ENCODE peak calls at places on chromosomes 13 and 19, in five cellular contexts. Z is GM12878, T is HEK293T, M is K562, G is HepG2. U is an unnamed sample.

GRCh38 chr19:13835791-13836723 is 40.8 kb downstream of the ZSWIM4 start:
- DNase-seq in Z (no peak), T (no peak), M (no peak), G (no peak), U (no peak)

GRCh38 chr19:17011485-17011884 is 15.1 kb downstream of the CPAMD8 start:
- DNase-seq in Z (no peak), T (no peak), M (no peak), G (no peak), U (no peak)

GRCh38 chr13:46124531-46124966 is 19.7 kb upstream of the CPB2 start:
- DNase-seq in Z (no peak), T (no peak), M (no peak), G (no peak), U (no peak)

GRCh38 chr13:114101325-114101821 is 31.1 kb downstream of the RASA3 start:
- DNase-seq in Z (no peak), T (no peak), M (no peak), G (no peak), U (peak)

GRCh38 chr13:101308247-101309013 is 107.9 kb downstream of the NALCN start:
- DNase-seq in Z (no peak), T (no peak), M (no peak), G (no peak), U (no peak)

GRCh38 chr13:112771139-112771876 is 81.5 kb downstream of the ATP11A start:
- DNase-seq in Z (no peak), T (no peak), M (no peak), G (no peak), U (no peak)

GRCh38 chr13:32314968-32315254 is 252 bp downstream of the ZAR1L start:
- DNase-seq in Z (no peak), T (peak), M (peak), G (peak), U (peak)

GRCh38 chr19:42494321-42494720 is 34.0 kb downstream of the CEACAM1 start:
- DNase-seq in Z (no peak), T (no peak), M (no peak), G (no peak), U (no peak)

GRCh38 chr19:21677696-21678418 is 89.5 kb downstream of the ZNF100 start:
- DNase-seq in Z (no peak), T (no peak), M (no peak), G (no peak), U (no peak)

GRCh38 chr19:10861118-10861651 is 10.2 kb upstream of the CARM1 start:
- DNase-seq in Z (no peak), T (no peak), M (peak), G (peak), U (no peak)

GRCh38 chr13:57653229-57653994 is 21.9 kb downstream of the PCDH17 start:
- DNase-seq in Z (no peak), T (no peak), M (no peak), G (peak), U (no peak)

GRCh38 chr19:7921302-7921954 is 1.3 kb downstream of the SNAPC2 start:
- DNase-seq in Z (no peak), T (no peak), M (no peak), G (no peak), U (no peak)

GRCh38 chr13:30702006-30702405 is 33.3 kb upstream of the ALOX5AP start:
- DNase-seq in Z (no peak), T (no peak), M (no peak), G (no peak), U (no peak)

GRCh38 chr13:28505543-28506135 is 10.7 kb upstream of the FLT1 start:
- DNase-seq in Z (no peak), T (no peak), M (no peak), G (no peak), U (no peak)

GRCh38 chr13:70856706-70857105 is 748.5 kb upstream of the KLHL1 start:
- DNase-seq in Z (no peak), T (no peak), M (no peak), G (no peak), U (no peak)

GRCh38 chr19:4414800-4415251 is 12.4 kb downstream of the CHAF1A start:
- DNase-seq in Z (no peak), T (peak), M (no peak), G (no peak), U (no peak)

GRCh38 chr13:23140492-23140891 is 40.3 kb upstream of the SGCG start:
- DNase-seq in Z (no peak), T (no peak), M (no peak), G (no peak), U (no peak)

GRCh38 chr19:33440682-33441081 is 67.2 kb downstream of the CEBPG start:
- DNase-seq in Z (no peak), T (no peak), M (no peak), G (no peak), U (no peak)
- TF ChIP-seq FOXM1 in Z (no peak), T (no peak), M (no peak), G (no peak), U (no peak)

GRCh38 chr19:23070353-23070781 is 46.5 kb upstream of the ZNF730 start:
- DNase-seq in Z (no peak), T (no peak), M (peak), G (no peak), U (peak)
- TF ChIP-seq FOXM1 in Z (no peak), T (no peak), M (no peak), G (no peak), U (no peak)

GRCh38 chr13:19618925-19619324 is 14.5 kb upstream of the MPHOSPH8 start:
- DNase-seq in Z (no peak), T (peak), M (peak), G (peak), U (peak)

DNA sequence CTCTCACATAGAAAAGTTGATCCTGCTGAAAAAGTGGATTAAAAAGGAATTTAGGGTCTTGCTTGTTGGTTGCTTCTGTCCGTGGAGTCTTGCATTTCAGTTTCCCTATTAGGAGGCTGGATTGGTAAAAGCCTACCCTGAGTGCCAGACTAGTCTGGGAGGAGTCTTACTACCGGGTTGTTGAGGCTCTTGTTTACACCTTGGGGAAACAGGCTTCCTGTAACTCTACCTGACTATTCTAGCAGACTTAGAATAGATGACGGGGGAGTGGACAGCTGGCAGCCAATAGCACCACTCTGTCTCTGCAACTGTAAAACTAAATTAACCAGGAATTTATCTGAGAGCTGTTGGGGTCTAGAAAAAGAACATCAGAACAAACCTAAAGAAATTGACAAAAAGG is 11.3 kb upstream of the MPHOSPH8 start:
- DNase-seq in Z (no peak), T (no peak), M (no peak), G (no peak), U (no peak)
- TF ChIP-seq FOXM1 in Z (no peak), T (no peak), M (no peak), G (no peak), U (no peak)

GRCh38 chr13:47226516-47226915 is 329.7 kb upstream of the HTR2A start:
- DNase-seq in Z (no peak), T (no peak), M (no peak), G (no peak), U (no peak)

GRCh38 chr13:47215741-47216140 is 318.9 kb upstream of the HTR2A start:
- DNase-seq in Z (no peak), T (no peak), M (no peak), G (no peak), U (no peak)

GRCh38 chr13:47218611-47219010 is 321.8 kb upstream of the HTR2A start:
- DNase-seq in Z (no peak), T (no peak), M (no peak), G (no peak), U (no peak)

GRCh38 chr13:47216176-47216822 is 319.4 kb upstream of the HTR2A start:
- DNase-seq in Z (no peak), T (no peak), M (no peak), G (no peak), U (no peak)

DNA sequence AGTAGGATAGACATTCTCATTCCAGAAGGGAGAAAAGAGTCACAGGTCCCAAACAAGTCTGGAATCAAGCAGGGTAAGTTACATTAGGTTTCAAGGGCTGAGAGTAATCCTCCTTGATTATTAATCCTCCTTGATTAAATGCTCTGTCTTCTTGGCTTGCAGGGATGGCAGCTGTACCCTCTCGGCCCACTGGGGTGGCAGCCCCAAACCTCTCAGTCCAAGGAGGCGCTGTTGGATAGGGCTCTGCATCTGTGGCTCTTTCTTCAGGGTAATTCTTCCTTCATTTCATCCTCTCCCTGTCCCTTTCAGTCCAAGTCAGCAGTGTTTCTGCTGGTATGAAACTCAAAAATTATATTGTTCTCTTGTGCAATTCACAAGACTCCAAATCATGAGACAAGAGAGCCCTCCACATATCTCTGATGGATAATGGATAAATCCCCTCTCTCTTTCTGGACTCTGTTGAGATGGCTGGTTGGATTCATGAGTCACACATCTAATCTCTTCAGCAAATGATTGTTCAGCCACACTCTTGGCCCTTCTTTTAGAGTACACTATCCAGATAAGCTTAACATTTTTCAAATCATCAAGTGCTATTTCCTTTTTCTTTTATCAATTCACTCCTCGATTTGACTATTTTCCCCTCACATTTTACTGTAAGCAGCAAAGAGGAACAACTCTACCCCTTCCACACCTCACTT is 323.7 kb upstream of the HTR2A start:
- DNase-seq in Z (no peak), T (no peak), M (no peak), G (no peak), U (no peak)
- TF ChIP-seq FOXM1 in Z (no peak), T (no peak), M (no peak), G (no peak), U (no peak)

DNA sequence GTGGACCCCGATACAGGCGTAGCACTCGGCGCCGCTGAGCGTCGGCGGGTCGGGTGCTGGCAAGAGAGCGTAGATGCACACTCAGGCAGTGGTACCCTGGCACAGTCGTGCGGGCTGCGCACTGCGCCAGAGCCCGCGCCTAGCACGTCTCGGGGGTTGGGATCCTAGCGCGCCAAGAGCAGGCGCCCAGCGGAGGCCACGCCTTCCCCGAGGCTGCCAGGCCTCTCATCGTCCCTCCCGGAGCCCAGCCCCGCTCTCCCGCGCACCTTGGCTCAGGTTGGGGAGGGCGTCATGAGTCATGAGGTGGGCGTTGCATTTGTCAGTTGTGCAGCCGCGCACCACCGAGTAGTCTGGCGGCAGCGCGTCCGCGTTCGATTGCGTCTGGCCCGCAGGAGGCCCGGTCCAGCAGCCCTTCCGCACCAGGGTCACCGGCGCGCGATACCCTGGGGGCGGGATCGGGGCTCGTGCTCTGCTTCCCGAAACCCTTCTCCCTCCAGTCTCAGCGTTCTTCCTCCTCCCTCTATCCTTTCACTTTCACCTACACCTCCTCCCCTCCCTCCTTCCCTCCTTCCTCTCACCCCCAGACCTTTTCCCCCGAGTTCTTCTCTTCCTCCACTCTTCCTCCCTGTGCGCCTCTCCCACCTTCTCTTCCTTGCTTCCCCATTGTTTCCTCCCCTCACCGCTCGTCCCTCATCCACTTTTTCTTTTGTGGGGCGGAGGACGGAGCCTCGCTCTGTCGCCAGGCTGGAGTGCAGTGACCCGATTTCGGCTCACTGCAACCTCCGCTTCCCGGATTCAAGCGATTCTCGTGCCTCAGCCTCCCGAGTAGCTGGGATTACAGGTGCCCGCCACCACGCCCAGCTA is 3.5 kb downstream of the LYPD5 start:
- DNase-seq in Z (no peak), T (no peak), M (peak), G (no peak), U (peak)
- TF ChIP-seq FOXM1 in Z (no peak), T (no peak), M (no peak), G (no peak), U (no peak)

GRCh38 chr13:41939403-41939802 is 21.5 kb downstream of the VWA8 start:
- DNase-seq in Z (no peak), T (no peak), M (no peak), G (no peak), U (no peak)

GRCh38 chr13:41941174-41941573 is 19.7 kb downstream of the VWA8 start:
- DNase-seq in Z (no peak), T (no peak), M (no peak), G (no peak), U (no peak)

GRCh38 chr13:41937388-41937787 is 23.5 kb downstream of the VWA8 start:
- DNase-seq in Z (no peak), T (no peak), M (no peak), G (no peak), U (no peak)

GRCh38 chr13:41935501-41935900 is 25.4 kb downstream of the VWA8 start:
- DNase-seq in Z (no peak), T (no peak), M (no peak), G (no peak), U (no peak)

DNA sequence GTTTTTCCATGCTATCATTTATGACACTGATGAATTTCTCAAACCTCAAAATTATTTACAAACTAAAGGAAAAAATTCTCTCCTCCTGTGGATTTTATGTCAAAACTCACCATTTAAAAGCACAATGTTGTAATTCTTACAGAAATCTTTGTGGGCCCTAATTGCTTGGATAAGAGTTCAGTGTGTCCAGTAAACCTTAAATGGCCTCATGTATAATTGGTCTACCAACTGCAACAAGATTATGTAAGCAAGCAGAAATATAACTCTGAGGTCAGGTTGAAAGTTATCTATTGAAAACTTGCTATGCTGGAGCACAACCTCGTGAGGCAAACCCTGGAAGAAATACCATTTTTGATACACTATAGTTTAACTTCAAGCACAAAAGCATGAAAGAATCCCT is 22.0 kb downstream of the VWA8 start:
- DNase-seq in Z (no peak), T (no peak), M (no peak), G (no peak), U (no peak)
- TF ChIP-seq FOXM1 in Z (no peak), T (no peak), M (no peak), G (no peak), U (no peak)

DNA sequence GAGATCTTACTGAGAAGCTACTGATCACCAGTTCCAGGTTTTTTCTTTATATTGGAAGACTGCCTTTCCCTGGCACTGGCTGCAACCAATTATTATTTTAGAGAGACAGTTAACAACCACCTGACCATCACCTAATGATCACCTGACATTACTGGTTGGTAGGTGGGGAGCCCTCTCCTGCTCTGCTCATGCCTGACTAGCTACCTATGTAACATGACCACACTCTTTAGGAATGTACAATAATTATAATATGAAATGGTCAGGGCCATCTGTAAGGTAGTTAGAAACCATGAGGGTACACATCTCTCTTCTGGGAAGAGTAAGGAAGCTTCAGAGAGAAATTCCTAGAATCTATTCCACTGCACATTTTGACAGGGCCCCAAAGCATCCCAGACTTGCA is 59.0 kb upstream of the SCEL start:
- DNase-seq in Z (no peak), T (no peak), M (no peak), G (no peak), U (no peak)
- TF ChIP-seq FOXM1 in Z (no peak), T (no peak), M (no peak), G (no peak), U (no peak)

GRCh38 chr19:33204136-33204973 is 10.2 kb downstream of the LRP3 start:
- DNase-seq in Z (no peak), T (no peak), M (no peak), G (no peak), U (peak)
- TF ChIP-seq FOXM1 in Z (no peak), T (no peak), M (no peak), G (no peak), U (no peak)

DNA sequence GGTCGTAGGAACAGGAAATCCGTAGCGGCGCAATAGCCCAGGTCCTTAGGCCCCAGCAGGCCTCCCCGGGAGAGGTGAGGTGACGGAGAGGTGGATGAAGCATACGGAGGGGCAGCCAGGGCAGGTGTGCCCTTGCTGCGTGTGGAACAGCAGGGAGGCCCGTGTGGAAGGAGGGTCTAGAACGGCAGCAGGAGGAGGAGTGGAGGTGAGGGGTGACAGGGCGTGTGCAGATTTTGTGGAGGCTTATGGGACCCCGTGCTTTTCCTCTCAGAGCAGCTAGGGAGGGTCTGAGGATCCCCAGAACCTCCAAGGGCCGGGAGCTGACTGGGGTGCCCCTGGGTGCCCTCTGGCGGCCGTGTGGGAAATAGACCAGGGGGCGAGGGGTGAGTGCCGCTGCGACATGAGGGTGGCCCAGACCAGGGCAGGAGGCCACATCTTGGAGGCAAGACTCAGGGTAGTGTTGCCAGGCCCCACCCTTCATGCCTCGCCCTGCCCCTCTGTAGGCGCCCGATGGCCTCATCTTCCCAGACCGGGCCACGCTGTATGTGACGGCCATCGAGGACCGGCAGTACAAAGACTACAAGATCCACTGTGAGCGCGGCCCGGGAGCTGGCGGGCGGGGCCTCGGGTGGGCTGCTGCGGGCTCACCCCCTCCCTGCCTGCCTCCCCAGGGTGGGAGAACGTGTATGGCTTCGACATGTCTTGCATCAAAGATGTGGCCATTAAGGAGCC is 5.0 kb upstream of the ADM5 start:
- DNase-seq in Z (no peak), T (peak), M (peak), G (no peak), U (peak)
- TF ChIP-seq FOXM1 in Z (no peak), T (no peak), M (no peak), G (no peak), U (no peak)

U was measured in SK-N-SH.